ENCODE peak calls at places on chromosomes 5 and 9, in four cellular contexts. A, O, P and U are unnamed samples. For H3K4me1, the result is how much of the 10 kb centered on the place peaks cover.

GRCh38 chr9:78101247-78101646 is 69.6 kb upstream of the GNAQ start:
- DNase-seq in A (no peak), O (no peak), P (no peak), U (no peak)

GRCh38 chr5:157744055-157745011 is 821 bp downstream of the LSM11 start:
- DNase-seq in A (peak), P (peak), O (no peak), U (no peak)

GRCh38 chr5:74673011-74673790 is 11.8 kb upstream of the HEXB start:
- DNase-seq in O (peak), P (no peak), A (no peak), U (no peak)

GRCh38 chr5:19058216-19058615 is 929.8 kb downstream of the CDH18 start:
- DNase-seq in A (no peak), P (no peak), O (no peak), U (no peak)

GRCh38 chr5:115611873-115612272 is 9.6 kb upstream of the TICAM2 start:
- DNase-seq in P (no peak), O (no peak), A (no peak), U (no peak)

GRCh38 chr5:135116146-135116545 is 82.1 kb upstream of the PITX1 start:
- DNase-seq in A (no peak), O (no peak), P (no peak), U (no peak)

GRCh38 chr9:137006116-137007003 is 10.0 kb upstream of the CLIC3 start:
- DNase-seq in P (no peak), O (no peak), A (peak), U (no peak)

GRCh38 chr9:98929866-98930265 is 13.8 kb upstream of the COL15A1 start:
- DNase-seq in O (no peak), P (peak), A (peak), U (no peak)

GRCh38 chr9:95284152-95284551 is 33.4 kb downstream of the FANCC start:
- DNase-seq in O (no peak), P (no peak), A (no peak), U (no peak)

GRCh38 chr9:94801685-94802084 is 75.2 kb downstream of the AOPEP start:
- DNase-seq in O (no peak), P (no peak), A (no peak), U (no peak)

GRCh38 chr5:88203977-88204735 is 64.5 kb downstream of the TMEM161B start:
- DNase-seq in P (no peak), A (no peak), O (no peak), U (no peak)

GRCh38 chr5:134131165-134131564 is 16.7 kb downstream of the TCF7 start:
- DNase-seq in A (no peak), O (no peak), P (no peak), U (no peak)

GRCh38 chr9:109311281-109311680 is 9.6 kb downstream of the EPB41L4B start:
- DNase-seq in O (no peak), A (peak), P (no peak), U (no peak)

DNA sequence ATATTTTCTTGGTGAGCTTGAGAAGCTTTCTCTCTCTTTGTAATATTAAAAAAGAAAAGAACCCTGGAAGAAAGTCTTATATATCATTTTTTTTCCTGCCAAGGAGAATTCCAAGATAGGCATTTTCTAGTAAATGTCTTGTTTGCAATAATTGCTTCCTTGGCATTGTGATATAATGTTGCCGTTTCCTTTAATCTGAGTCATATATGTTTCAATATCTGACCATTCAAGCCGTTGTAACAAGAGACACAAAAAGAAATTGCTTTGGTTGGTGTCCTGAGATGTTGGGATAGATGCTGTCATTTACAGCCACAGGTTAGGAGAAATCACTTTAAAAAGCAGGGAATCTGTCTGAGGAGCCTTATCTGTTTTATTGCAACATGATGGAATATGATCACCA is 249.9 kb upstream of the TRPC7 start:
- DNase-seq in O (no peak), P (no peak), A (no peak), U (no peak)
- TF ChIP-seq EP300 in O (no peak), P (no peak), A (no peak), U (no peak)

GRCh38 chr9:120882935-120883607 is 6.1 kb upstream of the PHF19 start:
- DNase-seq in A (no peak), P (no peak), O (no peak), U (no peak)
- H3K4me1 ChIP-seq in A (under half), P (under half), O (under half), U (under half)

DNA sequence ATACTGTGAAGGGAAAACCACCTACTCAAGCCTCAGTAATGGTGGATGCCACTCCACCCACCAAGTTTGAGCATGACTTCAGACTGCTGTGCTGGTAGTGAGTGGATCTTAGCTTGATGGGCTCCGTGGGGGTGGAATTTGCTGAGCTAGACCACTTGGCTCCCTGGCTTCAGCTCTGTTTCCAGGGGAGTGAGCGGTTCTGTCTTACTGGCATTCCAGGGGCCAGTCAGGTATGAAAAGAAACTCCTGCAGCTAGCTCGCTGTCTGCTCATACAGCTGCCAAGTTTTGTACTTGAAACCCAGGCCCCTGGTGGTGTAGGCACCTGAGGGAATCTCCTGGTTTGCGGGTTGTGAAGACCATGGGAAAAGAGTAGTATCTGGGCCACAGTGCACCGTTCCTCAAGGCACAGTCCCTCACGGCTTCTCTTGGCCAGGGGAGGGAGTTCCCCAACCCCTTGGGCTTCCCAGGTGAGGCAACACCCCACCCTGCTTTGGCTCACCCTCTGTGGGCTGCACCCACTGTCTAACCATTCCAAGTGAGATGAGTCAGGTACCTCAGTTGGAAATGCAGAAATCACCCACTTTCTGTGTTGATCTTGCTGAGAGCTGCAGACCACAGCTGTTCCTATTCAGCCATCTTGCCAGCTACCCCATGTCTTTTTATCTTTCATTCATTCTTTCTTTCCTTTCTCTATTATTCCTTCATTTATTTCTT is 211.9 kb upstream of the C9orf72 start:
- DNase-seq in A (no peak), O (no peak), P (no peak), U (no peak)
- TF ChIP-seq EP300 in A (no peak), O (no peak), P (no peak), U (no peak)

GRCh38 chr9:86772289-86772982 is 174.9 kb downstream of the GAS1 start:
- DNase-seq in P (no peak), O (no peak), A (no peak), U (no peak)
- H3K4me1 ChIP-seq in P (under half), O (under half), A (under half), U (under half)

DNA sequence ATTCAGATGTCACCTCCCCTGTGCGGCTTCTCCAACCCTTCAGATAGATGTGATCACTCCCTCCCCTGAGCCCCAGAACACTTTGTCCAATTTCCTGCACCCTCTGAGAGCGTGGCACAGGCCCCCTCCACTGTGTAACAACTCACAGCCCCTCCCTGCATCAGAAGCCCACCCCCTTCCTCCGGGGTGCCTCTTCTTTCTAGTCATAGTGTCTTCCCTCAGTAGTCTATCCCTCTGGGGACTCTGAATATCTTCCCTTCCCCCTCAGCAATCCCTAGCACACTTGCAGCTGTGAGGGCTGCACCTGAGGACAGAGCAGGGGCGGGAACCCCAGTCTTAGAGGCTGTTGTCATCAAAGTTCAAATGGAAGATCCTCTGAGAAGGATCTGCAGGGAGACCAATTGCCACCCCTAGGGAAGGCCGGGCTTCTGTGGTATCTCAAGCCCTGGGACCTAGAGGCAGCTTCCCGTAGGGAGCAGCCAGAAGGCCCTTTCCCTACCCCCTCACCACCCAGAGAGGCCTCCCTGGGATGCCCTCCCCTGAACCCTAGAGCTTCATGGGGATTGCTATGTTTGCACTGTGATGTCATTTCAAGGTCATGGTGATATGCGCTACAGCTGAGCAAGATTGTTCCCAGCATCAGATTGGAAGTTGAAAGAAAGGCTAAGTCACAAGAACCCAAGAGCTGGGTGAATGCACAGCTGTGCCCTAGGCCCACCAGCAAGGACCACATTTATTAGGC is 70.7 kb downstream of the THBS4 start:
- DNase-seq in O (no peak), A (no peak), P (no peak), U (no peak)
- TF ChIP-seq EP300 in O (no peak), A (no peak), P (no peak), U (no peak)

GRCh38 chr5:177366528-177367322 is 9.0 kb downstream of the RGS14 start:
- DNase-seq in A (peak), O (no peak), P (peak), U (peak)

GRCh38 chr5:177367981-177368960 is 10.5 kb downstream of the RGS14 start:
- DNase-seq in P (peak), O (no peak), A (no peak), U (no peak)

GRCh38 chr5:177365845-177366527 is 8.3 kb downstream of the RGS14 start:
- DNase-seq in P (no peak), O (no peak), A (no peak), U (no peak)

GRCh38 chr5:177369050-177369912 is 11.6 kb downstream of the RGS14 start:
- DNase-seq in A (no peak), P (peak), O (peak), U (no peak)

DNA sequence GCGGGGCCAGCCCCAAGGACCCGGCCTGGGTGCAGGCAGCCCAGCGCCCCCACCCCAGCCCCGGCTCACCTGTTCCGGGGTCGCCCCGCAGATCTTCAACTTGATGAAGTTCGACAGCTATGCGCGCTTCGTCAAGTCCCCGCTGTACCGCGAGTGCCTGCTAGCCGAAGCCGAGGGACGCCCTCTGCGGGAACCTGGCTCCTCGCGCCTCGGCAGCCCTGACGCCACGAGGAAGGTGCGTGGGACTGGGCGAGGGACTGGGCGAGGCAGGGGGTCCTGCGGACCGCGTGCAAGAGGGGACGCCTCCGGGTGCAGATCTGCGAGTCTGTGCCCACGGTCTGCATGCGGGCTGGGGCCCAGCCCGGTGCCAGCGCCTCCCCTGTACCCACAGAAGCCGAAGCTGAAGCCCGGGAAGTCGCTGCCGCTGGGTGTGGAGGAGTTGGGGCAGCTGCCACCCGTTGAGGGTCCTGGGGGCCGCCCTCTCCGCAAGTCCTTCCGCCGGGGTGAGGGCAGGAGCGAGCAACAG is 9.7 kb downstream of the RGS14 start:
- DNase-seq in P (no peak), O (no peak), A (no peak), U (no peak)
- H3K4me1 ChIP-seq in P (half or more), O (under half), A (under half), U (half or more)

DNA sequence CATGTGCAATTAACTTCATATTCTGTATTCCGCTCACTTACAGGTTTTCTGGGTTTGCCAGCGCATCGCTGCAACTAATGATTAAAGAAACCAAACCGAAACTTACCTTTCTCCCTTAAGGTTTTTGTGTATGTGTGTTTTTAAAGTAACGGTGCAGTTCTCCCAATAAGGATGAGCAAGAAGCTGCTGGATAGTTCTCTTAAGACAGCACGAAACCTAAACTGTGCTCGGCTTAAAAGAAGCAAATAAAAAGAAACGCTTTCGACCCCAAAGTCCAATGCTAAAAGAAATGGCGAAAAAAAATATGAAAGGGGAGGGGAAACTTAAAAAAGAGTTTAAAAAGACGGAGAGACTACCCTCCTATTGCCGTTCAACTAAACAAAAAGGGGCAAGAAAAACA is 340 bp downstream of the ELAVL2 start:
- DNase-seq in O (no peak), P (no peak), A (no peak), U (no peak)
- TF ChIP-seq EP300 in O (no peak), P (no peak), A (no peak), U (no peak)